ENCODE peak calls at places on chromosomes 13 and 19, in five cellular contexts. I is A172, B is Peyer's patch, M is AG04450, F is left ventricle myocardium superior. C is an unnamed sample.

GRCh38 chr19:45470147-45471081 is 2.6 kb downstream of the FOSB start:
- DNase-seq in I (peak; percentile 13), B (no peak), M (no peak), F (no peak), C (no peak)

GRCh38 chr19:27652281-27652680 is 1560.7 kb downstream of the UQCRFS1 start:
- DNase-seq in I (no peak), B (no peak), M (no peak), F (no peak), C (no peak)

GRCh38 chr19:45352914-45353796 is 12.6 kb downstream of the KLC3 start:
- DNase-seq in I (no peak), B (no peak), M (no peak), F (no peak), C (no peak)

GRCh38 chr13:38535271-38535670 is 151.6 kb upstream of the FREM2 start:
- DNase-seq in I (no peak), B (no peak), M (no peak), F (no peak), C (no peak)

GRCh38 chr19:4493929-4494690 is 22.0 kb downstream of the HDGFL2 start:
- DNase-seq in I (no peak), B (no peak), M (no peak), F (no peak), C (no peak)

GRCh38 chr13:88887045-88887662 is 1216.0 kb downstream of the SLITRK5 start:
- DNase-seq in I (no peak), B (no peak), M (no peak), F (no peak), C (no peak)

GRCh38 chr19:33459220-33459619 is 62.4 kb downstream of the PEPD start:
- DNase-seq in I (no peak), B (no peak), M (no peak), F (no peak), C (no peak)

GRCh38 chr13:103671547-103671946 is 605.3 kb upstream of the SLC10A2 start:
- DNase-seq in I (no peak), B (no peak), M (no peak), F (no peak), C (no peak)

GRCh38 chr19:43465468-43466120 is at the start of gene LYPD3:
- DNase-seq in I (no peak), B (peak; percentile 62), M (no peak), F (peak; percentile 38), C (peak; percentile 6)

GRCh38 chr13:44819245-44819644 is 170.0 kb downstream of the NUFIP1 start:
- DNase-seq in I (peak; percentile 89), B (no peak), M (peak; percentile 61), F (no peak), C (no peak)

GRCh38 chr19:12703056-12703455 is 6.6 kb upstream of the FBXW9 start:
- DNase-seq in I (peak; percentile 68), B (no peak), M (no peak), F (no peak), C (no peak)

GRCh38 chr13:109737606-109738005 is 48.8 kb downstream of the IRS2 start:
- DNase-seq in I (no peak), B (no peak), M (no peak), F (no peak), C (no peak)

GRCh38 chr19:15452111-15453047 is 2.6 kb upstream of the WIZ start:
- DNase-seq in I (peak; percentile 52), B (peak; percentile 85), M (peak; percentile 8), F (peak; percentile 94), C (peak; percentile 54)

GRCh38 chr13:76980075-76980718 is 11.7 kb upstream of the CLN5 start:
- DNase-seq in I (no peak), B (peak; percentile 85), M (peak; percentile 13), F (peak; percentile 91), C (no peak)

GRCh38 chr13:110546933-110547332 is 14.6 kb downstream of the RAB20 start:
- DNase-seq in I (peak; percentile 98), B (peak; percentile 86), M (peak; percentile 57), F (peak; percentile 83), C (peak; percentile 19)

GRCh38 chr19:42352216-42352892 is 26.9 kb downstream of the MEGF8 start:
- DNase-seq in I (no peak), B (no peak), M (no peak), F (no peak), C (no peak)

GRCh38 chr13:19184176-19184575 is 2.6 kb upstream of the TUBA3C start:
- DNase-seq in I (no peak), B (no peak), M (no peak), F (no peak), C (no peak)

GRCh38 chr13:62320129-62320724 is 904.6 kb upstream of the PCDH20 start:
- DNase-seq in I (peak; percentile 55), B (no peak), M (peak; percentile 42), F (no peak), C (no peak)

GRCh38 chr19:16376649-16377048 is 52.0 kb downstream of the KLF2 start:
- DNase-seq in I (peak; percentile 20), B (peak; percentile 44), M (no peak), F (no peak), C (no peak)

GRCh38 chr13:95083758-95084157 is 217.5 kb downstream of the ABCC4 start:
- DNase-seq in I (peak; percentile 83), B (no peak), M (peak; percentile 47), F (no peak), C (peak; percentile 40)

GRCh38 chr13:81048026-81048461 is 707.1 kb upstream of the SPRY2 start:
- DNase-seq in I (peak; percentile 4), B (no peak), M (no peak), F (no peak), C (no peak)